ENCODE peak calls at places on chromosome 2, in four cellular contexts. One of them, this sample, is unnamed.

GRCh38 chr2:129748653-129749052 is 230.8 kb upstream of the RAB6C start:
- DNase-seq in stimulated activated CD4-positive, alpha-beta T cell treated with anti-CD3 and anti-CD28 coated beads, TNF-alpha, amount 100 ng/mL, for 1 hour: no peak
- DNase-seq in hepatocyte: peak
- DNase-seq in effector CD4-positive, alpha-beta T cell: no peak
- DNase-seq in this sample: peak

GRCh38 chr2:20427931-20428526 is 18.8 kb upstream of the RHOB start:
- DNase-seq in stimulated activated CD4-positive, alpha-beta T cell treated with anti-CD3 and anti-CD28 coated beads, TNF-alpha, amount 100 ng/mL, for 1 hour: no peak
- DNase-seq in hepatocyte: no peak
- DNase-seq in effector CD4-positive, alpha-beta T cell: no peak
- DNase-seq in this sample: no peak

GRCh38 chr2:239964399-239965185 is 60.5 kb downstream of the NDUFA10 start:
- DNase-seq in stimulated activated CD4-positive, alpha-beta T cell treated with anti-CD3 and anti-CD28 coated beads, TNF-alpha, amount 100 ng/mL, for 1 hour: no peak
- DNase-seq in hepatocyte: no peak
- DNase-seq in effector CD4-positive, alpha-beta T cell: no peak
- DNase-seq in this sample: no peak

GRCh38 chr2:157312866-157313486 is 12.6 kb downstream of the ERMN start:
- DNase-seq in stimulated activated CD4-positive, alpha-beta T cell treated with anti-CD3 and anti-CD28 coated beads, TNF-alpha, amount 100 ng/mL, for 1 hour: no peak
- DNase-seq in hepatocyte: no peak
- DNase-seq in effector CD4-positive, alpha-beta T cell: no peak
- DNase-seq in this sample: no peak

GRCh38 chr2:210387074-210387473 is 72.1 kb upstream of the MYL1 start:
- DNase-seq in stimulated activated CD4-positive, alpha-beta T cell treated with anti-CD3 and anti-CD28 coated beads, TNF-alpha, amount 100 ng/mL, for 1 hour: no peak
- DNase-seq in hepatocyte: no peak
- DNase-seq in effector CD4-positive, alpha-beta T cell: no peak
- DNase-seq in this sample: no peak

GRCh38 chr2:146990311-146990781 is 854.5 kb upstream of the ACVR2A start:
- DNase-seq in stimulated activated CD4-positive, alpha-beta T cell treated with anti-CD3 and anti-CD28 coated beads, TNF-alpha, amount 100 ng/mL, for 1 hour: no peak
- DNase-seq in hepatocyte: no peak
- DNase-seq in effector CD4-positive, alpha-beta T cell: no peak
- DNase-seq in this sample: no peak

GRCh38 chr2:217178366-217178765 is 318.5 kb upstream of the TNP1 start:
- DNase-seq in stimulated activated CD4-positive, alpha-beta T cell treated with anti-CD3 and anti-CD28 coated beads, TNF-alpha, amount 100 ng/mL, for 1 hour: no peak
- DNase-seq in hepatocyte: no peak
- DNase-seq in effector CD4-positive, alpha-beta T cell: no peak
- DNase-seq in this sample: no peak

GRCh38 chr2:150107816-150108215 is 379.7 kb downstream of the RND3 start:
- DNase-seq in stimulated activated CD4-positive, alpha-beta T cell treated with anti-CD3 and anti-CD28 coated beads, TNF-alpha, amount 100 ng/mL, for 1 hour: no peak
- DNase-seq in hepatocyte: no peak
- DNase-seq in effector CD4-positive, alpha-beta T cell: no peak
- DNase-seq in this sample: no peak

GRCh38 chr2:110991951-110992350 is 128.8 kb upstream of the BCL2L11 start:
- DNase-seq in stimulated activated CD4-positive, alpha-beta T cell treated with anti-CD3 and anti-CD28 coated beads, TNF-alpha, amount 100 ng/mL, for 1 hour: no peak
- DNase-seq in hepatocyte: no peak
- DNase-seq in effector CD4-positive, alpha-beta T cell: no peak
- DNase-seq in this sample: no peak

GRCh38 chr2:28287261-28287915 is 105.3 kb upstream of the FOSL2 start:
- DNase-seq in stimulated activated CD4-positive, alpha-beta T cell treated with anti-CD3 and anti-CD28 coated beads, TNF-alpha, amount 100 ng/mL, for 1 hour: no peak
- DNase-seq in hepatocyte: no peak
- DNase-seq in effector CD4-positive, alpha-beta T cell: no peak
- DNase-seq in this sample: no peak

GRCh38 chr2:150472122-150472899 is 15.2 kb downstream of the RND3 start:
- DNase-seq in stimulated activated CD4-positive, alpha-beta T cell treated with anti-CD3 and anti-CD28 coated beads, TNF-alpha, amount 100 ng/mL, for 1 hour: no peak
- DNase-seq in hepatocyte: peak
- DNase-seq in effector CD4-positive, alpha-beta T cell: no peak
- DNase-seq in this sample: no peak

GRCh38 chr2:98419977-98420725 is 24.5 kb upstream of the INPP4A start:
- DNase-seq in stimulated activated CD4-positive, alpha-beta T cell treated with anti-CD3 and anti-CD28 coated beads, TNF-alpha, amount 100 ng/mL, for 1 hour: no peak
- DNase-seq in hepatocyte: no peak
- DNase-seq in effector CD4-positive, alpha-beta T cell: no peak
- DNase-seq in this sample: no peak

GRCh38 chr2:10303174-10303633 is 500 bp downstream of the HPCAL1 start:
- DNase-seq in stimulated activated CD4-positive, alpha-beta T cell treated with anti-CD3 and anti-CD28 coated beads, TNF-alpha, amount 100 ng/mL, for 1 hour: no peak
- DNase-seq in hepatocyte: no peak
- DNase-seq in effector CD4-positive, alpha-beta T cell: no peak
- DNase-seq in this sample: no peak

GRCh38 chr2:13583609-13584008 is 866.9 kb downstream of the TRIB2 start:
- DNase-seq in stimulated activated CD4-positive, alpha-beta T cell treated with anti-CD3 and anti-CD28 coated beads, TNF-alpha, amount 100 ng/mL, for 1 hour: no peak
- DNase-seq in hepatocyte: no peak
- DNase-seq in effector CD4-positive, alpha-beta T cell: no peak
- DNase-seq in this sample: no peak

GRCh38 chr2:203022751-203023150 is 8.1 kb downstream of the NBEAL1 start:
- DNase-seq in stimulated activated CD4-positive, alpha-beta T cell treated with anti-CD3 and anti-CD28 coated beads, TNF-alpha, amount 100 ng/mL, for 1 hour: no peak
- DNase-seq in hepatocyte: no peak
- DNase-seq in effector CD4-positive, alpha-beta T cell: no peak
- DNase-seq in this sample: no peak

GRCh38 chr2:166773268-166773949 is 114.9 kb upstream of the XIRP2 start:
- DNase-seq in stimulated activated CD4-positive, alpha-beta T cell treated with anti-CD3 and anti-CD28 coated beads, TNF-alpha, amount 100 ng/mL, for 1 hour: no peak
- DNase-seq in hepatocyte: no peak
- DNase-seq in effector CD4-positive, alpha-beta T cell: no peak
- DNase-seq in this sample: no peak

GRCh38 chr2:163453920-163454319 is 281.9 kb downstream of the FIGN start:
- DNase-seq in stimulated activated CD4-positive, alpha-beta T cell treated with anti-CD3 and anti-CD28 coated beads, TNF-alpha, amount 100 ng/mL, for 1 hour: no peak
- DNase-seq in hepatocyte: no peak
- DNase-seq in effector CD4-positive, alpha-beta T cell: no peak
- DNase-seq in this sample: no peak

GRCh38 chr2:102141011-102141914 is 1.3 kb upstream of the IL1R1 start:
- DNase-seq in stimulated activated CD4-positive, alpha-beta T cell treated with anti-CD3 and anti-CD28 coated beads, TNF-alpha, amount 100 ng/mL, for 1 hour: no peak
- DNase-seq in hepatocyte: peak
- DNase-seq in effector CD4-positive, alpha-beta T cell: no peak
- DNase-seq in this sample: no peak

GRCh38 chr2:179428659-179429058 is 164.0 kb upstream of the SESTD1 start:
- DNase-seq in stimulated activated CD4-positive, alpha-beta T cell treated with anti-CD3 and anti-CD28 coated beads, TNF-alpha, amount 100 ng/mL, for 1 hour: no peak
- DNase-seq in hepatocyte: no peak
- DNase-seq in effector CD4-positive, alpha-beta T cell: no peak
- DNase-seq in this sample: no peak

GRCh38 chr2:236748385-236748784 is 178.8 kb downstream of the ACKR3 start:
- DNase-seq in stimulated activated CD4-positive, alpha-beta T cell treated with anti-CD3 and anti-CD28 coated beads, TNF-alpha, amount 100 ng/mL, for 1 hour: no peak
- DNase-seq in hepatocyte: no peak
- DNase-seq in effector CD4-positive, alpha-beta T cell: no peak
- DNase-seq in this sample: no peak

GRCh38 chr2:225893151-225893550 is 493.6 kb downstream of the NYAP2 start:
- DNase-seq in stimulated activated CD4-positive, alpha-beta T cell treated with anti-CD3 and anti-CD28 coated beads, TNF-alpha, amount 100 ng/mL, for 1 hour: no peak
- DNase-seq in hepatocyte: no peak
- DNase-seq in effector CD4-positive, alpha-beta T cell: no peak
- DNase-seq in this sample: no peak

GRCh38 chr2:231308631-231309414 is 86.7 kb upstream of the B3GNT7 start:
- DNase-seq in stimulated activated CD4-positive, alpha-beta T cell treated with anti-CD3 and anti-CD28 coated beads, TNF-alpha, amount 100 ng/mL, for 1 hour: no peak
- DNase-seq in hepatocyte: peak
- DNase-seq in effector CD4-positive, alpha-beta T cell: no peak
- DNase-seq in this sample: no peak

GRCh38 chr2:69185807-69186206 is 172.8 kb downstream of the ANTXR1 start:
- DNase-seq in stimulated activated CD4-positive, alpha-beta T cell treated with anti-CD3 and anti-CD28 coated beads, TNF-alpha, amount 100 ng/mL, for 1 hour: no peak
- DNase-seq in hepatocyte: no peak
- DNase-seq in effector CD4-positive, alpha-beta T cell: no peak
- DNase-seq in this sample: no peak

GRCh38 chr2:57373530-57373929 is 673.1 kb upstream of the VRK2 start:
- DNase-seq in stimulated activated CD4-positive, alpha-beta T cell treated with anti-CD3 and anti-CD28 coated beads, TNF-alpha, amount 100 ng/mL, for 1 hour: no peak
- DNase-seq in hepatocyte: no peak
- DNase-seq in effector CD4-positive, alpha-beta T cell: no peak
- DNase-seq in this sample: no peak

GRCh38 chr2:233418052-233418760 is 63.9 kb downstream of the DGKD start:
- DNase-seq in stimulated activated CD4-positive, alpha-beta T cell treated with anti-CD3 and anti-CD28 coated beads, TNF-alpha, amount 100 ng/mL, for 1 hour: no peak
- DNase-seq in hepatocyte: no peak
- DNase-seq in effector CD4-positive, alpha-beta T cell: no peak
- DNase-seq in this sample: no peak

GRCh38 chr2:128513416-128514283 is 195.0 kb upstream of the HS6ST1 start:
- DNase-seq in stimulated activated CD4-positive, alpha-beta T cell treated with anti-CD3 and anti-CD28 coated beads, TNF-alpha, amount 100 ng/mL, for 1 hour: no peak
- DNase-seq in hepatocyte: no peak
- DNase-seq in effector CD4-positive, alpha-beta T cell: no peak
- DNase-seq in this sample: no peak

GRCh38 chr2:112152476-112153178 is 14.4 kb downstream of the FBLN7 start:
- DNase-seq in stimulated activated CD4-positive, alpha-beta T cell treated with anti-CD3 and anti-CD28 coated beads, TNF-alpha, amount 100 ng/mL, for 1 hour: no peak
- DNase-seq in hepatocyte: no peak
- DNase-seq in effector CD4-positive, alpha-beta T cell: no peak
- DNase-seq in this sample: no peak

GRCh38 chr2:171241771-171242170 is 81.1 kb upstream of the TLK1 start:
- DNase-seq in stimulated activated CD4-positive, alpha-beta T cell treated with anti-CD3 and anti-CD28 coated beads, TNF-alpha, amount 100 ng/mL, for 1 hour: no peak
- DNase-seq in hepatocyte: no peak
- DNase-seq in effector CD4-positive, alpha-beta T cell: no peak
- DNase-seq in this sample: no peak

GRCh38 chr2:46490521-46491141 is 11.3 kb downstream of the TMEM247 start:
- DNase-seq in stimulated activated CD4-positive, alpha-beta T cell treated with anti-CD3 and anti-CD28 coated beads, TNF-alpha, amount 100 ng/mL, for 1 hour: no peak
- DNase-seq in hepatocyte: no peak
- DNase-seq in effector CD4-positive, alpha-beta T cell: no peak
- DNase-seq in this sample: no peak

GRCh38 chr2:85987266-85988178 is 98.7 kb upstream of the ST3GAL5 start:
- DNase-seq in stimulated activated CD4-positive, alpha-beta T cell treated with anti-CD3 and anti-CD28 coated beads, TNF-alpha, amount 100 ng/mL, for 1 hour: no peak
- DNase-seq in hepatocyte: no peak
- DNase-seq in effector CD4-positive, alpha-beta T cell: no peak
- DNase-seq in this sample: no peak

GRCh38 chr2:218963597-218963996 is 4.1 kb downstream of the CDK5R2 start:
- DNase-seq in stimulated activated CD4-positive, alpha-beta T cell treated with anti-CD3 and anti-CD28 coated beads, TNF-alpha, amount 100 ng/mL, for 1 hour: no peak
- DNase-seq in hepatocyte: no peak
- DNase-seq in effector CD4-positive, alpha-beta T cell: no peak
- DNase-seq in this sample: no peak

GRCh38 chr2:19198376-19198775 is 160.0 kb downstream of the OSR1 start:
- DNase-seq in stimulated activated CD4-positive, alpha-beta T cell treated with anti-CD3 and anti-CD28 coated beads, TNF-alpha, amount 100 ng/mL, for 1 hour: no peak
- DNase-seq in hepatocyte: no peak
- DNase-seq in effector CD4-positive, alpha-beta T cell: no peak
- DNase-seq in this sample: no peak

GRCh38 chr2:214203744-214204289 is 207.0 kb upstream of the VWC2L start:
- DNase-seq in stimulated activated CD4-positive, alpha-beta T cell treated with anti-CD3 and anti-CD28 coated beads, TNF-alpha, amount 100 ng/mL, for 1 hour: no peak
- DNase-seq in hepatocyte: no peak
- DNase-seq in effector CD4-positive, alpha-beta T cell: no peak
- DNase-seq in this sample: no peak

GRCh38 chr2:182103531-182103930 is 117.9 kb downstream of the PPP1R1C start:
- DNase-seq in stimulated activated CD4-positive, alpha-beta T cell treated with anti-CD3 and anti-CD28 coated beads, TNF-alpha, amount 100 ng/mL, for 1 hour: no peak
- DNase-seq in hepatocyte: no peak
- DNase-seq in effector CD4-positive, alpha-beta T cell: no peak
- DNase-seq in this sample: no peak

GRCh38 chr2:104914509-104914908 is 60.6 kb downstream of the POU3F3 start:
- DNase-seq in stimulated activated CD4-positive, alpha-beta T cell treated with anti-CD3 and anti-CD28 coated beads, TNF-alpha, amount 100 ng/mL, for 1 hour: no peak
- DNase-seq in hepatocyte: no peak
- DNase-seq in effector CD4-positive, alpha-beta T cell: no peak
- DNase-seq in this sample: no peak

GRCh38 chr2:216023055-216023648 is 9.8 kb upstream of the MREG start:
- DNase-seq in stimulated activated CD4-positive, alpha-beta T cell treated with anti-CD3 and anti-CD28 coated beads, TNF-alpha, amount 100 ng/mL, for 1 hour: peak
- DNase-seq in hepatocyte: peak
- DNase-seq in effector CD4-positive, alpha-beta T cell: peak
- DNase-seq in this sample: peak